ENCODE peak calls at places on chromosomes 5 and 9, in six cellular contexts. Z is colonic mucosa, T is HCT116, G is PC-3, Y is SK-N-SH, X is GM23248. S is an unnamed sample.

GRCh38 chr5:74641014-74641777 is 668 bp upstream of the ENC1 start:
- DNase-seq in G (peak; percentile 89), X (peak; percentile 91), T (peak; percentile 48), Z (peak; percentile 97), Y (peak; percentile 79), S (peak; percentile 89)

GRCh38 chr5:167412506-167412905 is 878.9 kb upstream of the WWC1 start:
- DNase-seq in Y (no peak), T (no peak), Z (no peak), G (no peak), X (no peak), S (no peak)

GRCh38 chr9:119639287-119639955 is 270.2 kb upstream of the BRINP1 start:
- DNase-seq in Z (no peak), X (peak; percentile 78), G (no peak), Y (peak; percentile 27), T (no peak), S (peak; percentile 56)

GRCh38 chr5:124156408-124157027 is 589.9 kb downstream of the ZNF608 start:
- DNase-seq in Z (no peak), G (no peak), Y (no peak), T (no peak), X (peak; percentile 27), S (peak; percentile 59)

GRCh38 chr5:107415762-107416161 is 255.0 kb downstream of the EFNA5 start:
- DNase-seq in Z (no peak), X (no peak), G (no peak), T (no peak), Y (no peak), S (no peak)

GRCh38 chr5:175765858-175766257 is 105.5 kb upstream of the CPLX2 start:
- DNase-seq in T (no peak), X (no peak), Z (no peak), Y (no peak), G (no peak), S (no peak)

GRCh38 chr9:77830618-77831285 is 182.6 kb upstream of the GNA14 start:
- DNase-seq in X (peak; percentile 40), T (no peak), G (no peak), Y (no peak), Z (no peak), S (peak; percentile 42)

GRCh38 chr9:128540630-128541355 is 11.6 kb upstream of the SPTAN1 start:
- DNase-seq in G (no peak), X (no peak), Z (no peak), T (no peak), Y (no peak), S (peak; percentile 30)

GRCh38 chr5:174723315-174723978 is 935 bp upstream of the MSX2 start:
- DNase-seq in Y (no peak), X (no peak), G (no peak), Z (no peak), T (no peak), S (no peak)

GRCh38 chr9:72534931-72535330 is 13.5 kb downstream of the TMC1 start:
- DNase-seq in T (no peak), Y (no peak), G (no peak), X (peak; percentile 66), Z (no peak), S (no peak)

GRCh38 chr9:128251701-128252100 is 24.1 kb downstream of the GOLGA2 start:
- DNase-seq in Z (no peak), X (peak; percentile 33), G (no peak), T (no peak), Y (no peak), S (peak; percentile 12)

GRCh38 chr5:56527174-56527573 is 288.2 kb upstream of the MAP3K1 start:
- DNase-seq in Z (no peak), T (no peak), G (peak; percentile 79), Y (no peak), X (no peak), S (no peak)

GRCh38 chr5:107812570-107813141 is 141.9 kb upstream of the EFNA5 start:
- DNase-seq in T (no peak), Y (no peak), G (peak; percentile 38), X (peak; percentile 77), Z (no peak), S (peak; percentile 76)

GRCh38 chr9:114098660-114099522 is at the start of gene KIF12:
- DNase-seq in Y (peak; percentile 93), T (peak; percentile 22), X (peak; percentile 26), Z (peak; percentile 90), G (peak; percentile 25), S (peak; percentile 37)

GRCh38 chr9:95023217-95024003 is 294.1 kb downstream of the FANCC start:
- DNase-seq in X (peak; percentile 95), Y (no peak), G (peak; percentile 87), T (peak; percentile 78), Z (no peak), S (peak; percentile 75)

DNA sequence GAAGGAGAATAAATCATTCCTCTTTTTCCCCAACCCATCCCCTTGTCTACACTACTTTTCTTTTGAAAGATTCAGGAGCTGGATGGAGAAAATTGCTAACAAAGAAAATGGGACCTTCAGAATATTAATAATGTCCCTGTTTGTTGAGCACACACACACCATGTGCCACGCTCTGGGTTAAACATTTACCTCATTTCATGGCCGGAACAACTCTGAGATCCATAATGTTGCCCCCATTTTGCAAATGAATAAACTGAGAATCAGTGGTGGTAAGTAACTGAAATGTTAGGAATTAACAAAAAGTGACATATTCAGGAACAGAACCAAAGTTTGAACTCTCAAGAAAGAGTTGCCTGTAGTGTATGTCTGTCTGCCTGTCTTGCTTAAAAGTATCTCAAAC is 51.5 kb upstream of the SMAD5 start:
- DNase-seq in X (no peak), Z (no peak), T (no peak), G (no peak), Y (no peak), S (no peak)
- H3K9ac ChIP-seq in X (peak overlapping the region; percentile 86), Z (no peak overlapping the region), T (peak overlapping the region; percentile 61), G (no peak overlapping the region), Y (no peak overlapping the region), S (peak overlapping the region; percentile 79)

GRCh38 chr9:130448771-130449170 is 4.0 kb downstream of the ASS1 start:
- DNase-seq in Y (no peak), T (no peak), X (no peak), G (no peak), Z (no peak), S (no peak)
- H3K4me1 ChIP-seq in Y (peaks cover 81% of the 10 kb centered on the region), T (peaks cover 35% of the 10 kb centered on the region), X (peaks cover 37% of the 10 kb centered on the region), G (peaks cover 29% of the 10 kb centered on the region), Z (peaks cover 28% of the 10 kb centered on the region), S (peaks cover 55% of the 10 kb centered on the region)

GRCh38 chr5:115829913-115830312 is 11.5 kb downstream of the ATG12 start:
- DNase-seq in T (no peak), X (no peak), G (no peak), Y (no peak), Z (no peak), S (no peak)
- H3K36me3 ChIP-seq in T (peaks cover 30% of the 10 kb centered on the region), X (peaks cover 61% of the 10 kb centered on the region), G (peaks cover 37% of the 10 kb centered on the region), Y (peaks cover 66% of the 10 kb centered on the region), Z (peaks cover 4% of the 10 kb centered on the region), S (peaks cover 66% of the 10 kb centered on the region)

GRCh38 chr9:93119703-93119952 is 14.4 kb downstream of the NINJ1 start:
- DNase-seq in T (no peak), X (no peak), Y (no peak), G (no peak), Z (no peak), S (no peak)

GRCh38 chr9:93118863-93119702 is 15.0 kb downstream of the NINJ1 start:
- DNase-seq in Y (no peak), T (no peak), G (no peak), X (no peak), Z (no peak), S (no peak)

GRCh38 chr9:93120846-93121315 is 13.2 kb downstream of the NINJ1 start:
- DNase-seq in Y (no peak), X (no peak), G (no peak), Z (no peak), T (no peak), S (no peak)

GRCh38 chr9:93121316-93122241 is 12.5 kb downstream of the NINJ1 start:
- DNase-seq in G (no peak), Y (no peak), Z (no peak), X (no peak), T (no peak), S (no peak)

DNA sequence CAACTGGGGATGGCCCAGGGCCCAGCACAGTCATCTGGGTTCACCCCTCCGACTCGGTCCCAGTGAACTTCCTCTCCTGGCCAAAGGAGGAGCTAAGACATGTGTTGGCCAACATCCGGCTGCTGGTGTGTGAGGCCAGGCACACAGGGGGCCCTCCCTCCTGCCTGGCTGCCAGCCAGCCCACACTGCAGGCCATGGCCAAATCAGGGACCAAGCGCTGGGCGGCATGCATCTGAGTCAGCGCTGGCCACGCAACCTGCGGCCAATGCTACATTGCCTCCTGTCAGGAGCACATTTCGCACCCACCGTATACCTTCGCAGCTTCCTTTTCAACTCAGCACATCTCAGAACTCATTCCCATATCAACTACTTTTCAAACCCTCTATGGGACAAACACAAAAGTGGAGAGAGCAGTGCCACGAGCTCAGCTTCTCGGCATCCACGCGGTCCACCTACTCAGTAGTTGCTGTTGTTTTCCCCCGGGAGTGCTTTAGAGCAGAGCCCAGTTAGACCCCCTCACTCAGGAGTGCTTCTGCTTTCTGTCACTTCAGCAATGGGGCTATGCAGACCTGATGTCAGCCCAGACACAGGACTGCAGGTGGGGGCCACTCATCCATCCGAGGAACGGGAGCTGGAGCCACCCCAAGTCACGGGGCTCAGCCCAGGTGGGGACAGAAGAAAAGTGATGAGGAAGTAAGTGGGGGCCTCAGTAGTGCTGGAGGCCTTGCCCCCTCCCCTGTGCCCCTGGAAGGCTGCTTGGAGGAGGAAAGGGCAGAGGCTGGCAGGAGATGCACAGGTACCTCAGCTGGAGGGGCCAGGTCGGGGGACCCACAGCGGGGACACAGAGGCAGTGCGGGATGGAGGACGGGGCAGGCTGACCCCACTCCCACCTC is 13.9 kb downstream of the NINJ1 start:
- DNase-seq in G (peak; percentile 85), X (peak; percentile 95), Z (peak; percentile 72), Y (peak; percentile 94), T (peak; percentile 83), S (peak; percentile 24)
- H3K9ac ChIP-seq in G (no peak overlapping the region), X (peak overlapping the region; percentile 34), Z (no peak overlapping the region), Y (no peak overlapping the region), T (peak overlapping the region; percentile 37), S (no peak overlapping the region)

GRCh38 chr9:34124923-34125322 is 1.6 kb downstream of the DCAF12 start:
- DNase-seq in T (no peak), G (peak; percentile 9), Z (peak; percentile 23), Y (no peak), X (peak; percentile 46), S (no peak)

GRCh38 chr9:34126207-34127034 is at the start of gene DCAF12:
- DNase-seq in T (peak; percentile 78), Z (peak; percentile 94), X (peak; percentile 96), G (peak; percentile 86), Y (peak; percentile 97), S (peak; percentile 96)

GRCh38 chr9:34125681-34126206 is 754 bp downstream of the DCAF12 start:
- DNase-seq in Z (peak; percentile 44), Y (peak; percentile 57), X (peak; percentile 82), T (no peak), G (peak; percentile 44), S (peak; percentile 65)

GRCh38 chr9:34124103-34124502 is 2.4 kb downstream of the DCAF12 start:
- DNase-seq in Y (no peak), X (peak; percentile 28), G (no peak), T (no peak), Z (no peak), S (no peak)

GRCh38 chr9:34127035-34127948 is 794 bp upstream of the DCAF12 start:
- DNase-seq in Y (no peak), G (no peak), T (no peak), Z (peak; percentile 26), X (no peak), S (no peak)
- H3K4me1 ChIP-seq in Y (peaks cover 23% of the 10 kb centered on the region), G (peaks cover 17% of the 10 kb centered on the region), T (peaks cover 10% of the 10 kb centered on the region), Z (peaks cover 10% of the 10 kb centered on the region), X (peaks cover 21% of the 10 kb centered on the region), S (peaks cover 42% of the 10 kb centered on the region)